ENCODE peak calls at places on chromosome 22, in seven cellular contexts. K is NCI-H1436; V is activated CD8-positive, alpha-beta memory T cell treated with anti-CD3 and anti-CD28 coated beads for 1 hour; U is BJ; D is Kasumi-1; I is SJSA1; Q is AG04450. E is an unnamed sample.

GRCh38 chr22:42475122-42475521 is 42.9 kb upstream of the NFAM1 start:
- DNase-seq in K (no peak), V (no peak), U (no peak), D (no peak), I (no peak), Q (no peak), E (no peak)

GRCh38 chr22:39880722-39881121 is 12.8 kb downstream of the ENTHD1 start:
- DNase-seq in K (no peak), V (no peak), U (no peak), D (no peak), I (no peak), Q (no peak), E (no peak)

GRCh38 chr22:39856588-39856987 is 37.0 kb downstream of the ENTHD1 start:
- DNase-seq in K (no peak), V (no peak), U (no peak), D (no peak), I (no peak), Q (no peak), E (no peak)

GRCh38 chr22:27930246-27931060 is 11.4 kb upstream of the PITPNB start:
- DNase-seq in K (no peak), V (no peak), U (no peak), D (no peak), I (no peak), Q (no peak), E (no peak)

GRCh38 chr22:41828516-41828915 is 4.4 kb upstream of the SREBF2 start:
- DNase-seq in K (no peak), V (no peak), U (no peak), D (no peak), I (no peak), Q (no peak), E (no peak)

GRCh38 chr22:27663812-27664211 is 137.7 kb downstream of the MN1 start:
- DNase-seq in K (no peak), V (no peak), U (no peak), D (no peak), I (no peak), Q (no peak), E (no peak)

GRCh38 chr22:42881982-42882656 is 25.0 kb upstream of the ARFGAP3 start:
- DNase-seq in K (no peak), V (no peak), U (no peak), D (no peak), I (no peak), Q (no peak), E (peak; percentile 6)

GRCh38 chr22:27581688-27582087 is 219.9 kb downstream of the MN1 start:
- DNase-seq in K (no peak), V (no peak), U (peak; percentile 12), D (no peak), I (no peak), Q (peak; percentile 48), E (no peak)

GRCh38 chr22:44870021-44870420 is 117.6 kb downstream of the ARHGAP8 start:
- DNase-seq in K (peak; percentile 64), V (no peak), U (no peak), D (no peak), I (no peak), Q (no peak), E (peak; percentile 56)

GRCh38 chr22:49667236-49667635 is 160.4 kb downstream of the BRD1 start:
- DNase-seq in K (no peak), V (no peak), U (no peak), D (peak; percentile 16), I (no peak), Q (no peak), E (no peak)

GRCh38 chr22:32509045-32509444 is 34.4 kb downstream of the FBXO7 start:
- DNase-seq in K (no peak), V (no peak), U (no peak), D (no peak), I (no peak), Q (no peak), E (no peak)

GRCh38 chr22:36641902-36642640 is 61.5 kb downstream of the CACNG2 start:
- DNase-seq in K (no peak), V (no peak), U (peak; percentile 4), D (no peak), I (no peak), Q (no peak), E (peak; percentile 80)

E was measured in renal cortical epithelial cell.